ENCODE peak calls at places on chromosomes 12 and 14, in four cellular contexts. H is fibroblast of mammary gland, Y is colonic mucosa, W is foreskin keratinocyte. C is an unnamed sample.

GRCh38 chr14:92473261-92473946 is 40.2 kb upstream of the RIN3 start:
- DNase-seq in W (peak; percentile 18), Y (no peak), H (peak; percentile 97), C (no peak)

GRCh38 chr14:100381386-100382105 is 58.4 kb downstream of the SLC25A47 start:
- DNase-seq in Y (no peak), H (no peak), W (no peak), C (no peak)

GRCh38 chr12:47729233-47729632 is 3.9 kb upstream of the ENDOU start:
- DNase-seq in W (no peak), Y (no peak), H (peak; percentile 87), C (peak; percentile 11)

GRCh38 chr12:90910958-90911357 is 44.0 kb downstream of the CCER1 start:
- DNase-seq in W (no peak), Y (no peak), H (no peak), C (no peak)

GRCh38 chr14:92287987-92288386 is 35.0 kb upstream of the SLC24A4 start:
- DNase-seq in W (no peak), H (no peak), Y (no peak), C (no peak)

GRCh38 chr12:96981053-96981452 is 74.0 kb downstream of the NEDD1 start:
- DNase-seq in H (peak; percentile 92), Y (no peak), W (no peak), C (peak; percentile 46)

GRCh38 chr12:82627799-82628198 is 58.9 kb upstream of the TMTC2 start:
- DNase-seq in W (no peak), H (peak; percentile 28), Y (no peak), C (peak; percentile 30)

GRCh38 chr12:1218369-1218768 is 227.3 kb downstream of the ERC1 start:
- DNase-seq in H (no peak), W (no peak), Y (no peak), C (no peak)

GRCh38 chr14:105167303-105168092 is 1.1 kb downstream of the JAG2 start:
- DNase-seq in H (no peak), Y (no peak), W (no peak), C (peak; percentile 76)

GRCh38 chr12:59317598-59317997 is 278.2 kb upstream of the SLC16A7 start:
- DNase-seq in H (no peak), Y (no peak), W (no peak), C (no peak)

GRCh38 chr14:61557262-61557661 is 138.1 kb upstream of the HIF1A start:
- DNase-seq in Y (no peak), H (no peak), W (no peak), C (no peak)

GRCh38 chr12:85280138-85280983 is at the start of gene ALX1:
- DNase-seq in Y (peak; percentile 21), W (no peak), H (peak; percentile 14), C (peak; percentile 16)

GRCh38 chr12:113815031-113815430 is 151.1 kb downstream of the RBM19 start:
- DNase-seq in Y (no peak), H (no peak), W (no peak), C (no peak)

GRCh38 chr14:94773682-94774211 is 3.8 kb upstream of the GSC start:
- DNase-seq in W (no peak), H (no peak), Y (no peak), C (no peak)

GRCh38 chr12:53232641-53233538 is 881 bp upstream of the RARG start:
- DNase-seq in H (peak; percentile 21), Y (peak; percentile 89), W (peak; percentile 73), C (peak; percentile 78)

GRCh38 chr12:84069699-84070098 is 842.9 kb downstream of the SLC6A15 start:
- DNase-seq in W (no peak), Y (no peak), H (peak; percentile 56), C (no peak)

GRCh38 chr12:127485528-127485927 is 781.4 kb upstream of the TMEM132C start:
- DNase-seq in H (peak; percentile 89), Y (no peak), W (peak; percentile 5), C (peak; percentile 71)

GRCh38 chr12:99137124-99137845 is 492.2 kb downstream of the APAF1 start:
- DNase-seq in Y (no peak), H (no peak), W (no peak), C (no peak)

GRCh38 chr14:69559581-69560011 is 15.1 kb downstream of the CCDC177 start:
- DNase-seq in W (no peak), Y (no peak), H (no peak), C (peak; percentile 31)

GRCh38 chr12:2834581-2835491 is at the start of gene NRIP2:
- DNase-seq in Y (no peak), W (no peak), H (peak; percentile 49), C (no peak)

GRCh38 chr12:46153267-46153872 is 115.5 kb downstream of the SLC38A1 start:
- DNase-seq in Y (no peak), H (peak; percentile 54), W (no peak), C (no peak)

GRCh38 chr12:92039048-92039447 is 106.6 kb downstream of the BTG1 start:
- DNase-seq in Y (no peak), H (no peak), W (no peak), C (no peak)